ENCODE peak calls at places on chromosomes 5 and 9, in four cellular contexts. W, Y, X and U are unnamed samples.

GRCh38 chr9:100090880-100091279 is 7.9 kb downstream of the ERP44 start:
- DNase-seq in X (no peak), W (no peak), Y (no peak), U (no peak)

GRCh38 chr9:33250458-33250995 is 10.6 kb downstream of the SPINK4 start:
- DNase-seq in X (no peak), Y (peak), W (no peak), U (no peak)

GRCh38 chr5:109451161-109451560 is 41.4 kb upstream of the PJA2 start:
- DNase-seq in W (no peak), X (no peak), Y (no peak), U (no peak)

GRCh38 chr9:9942764-9943424 is 669.9 kb downstream of the PTPRD start:
- DNase-seq in W (peak), Y (peak), X (no peak), U (peak)

GRCh38 chr9:8736805-8737204 is 937.2 kb upstream of the DMAC1 start:
- DNase-seq in X (no peak), W (no peak), Y (no peak), U (no peak)

GRCh38 chr9:33234511-33235467 is 5.2 kb upstream of the SPINK4 start:
- DNase-seq in X (no peak), Y (peak), W (peak), U (no peak)

GRCh38 chr5:29780401-29780800 is 1413.1 kb upstream of the CDH6 start:
- DNase-seq in X (no peak), Y (no peak), W (peak), U (no peak)

GRCh38 chr5:74766348-74766886 is 500 bp downstream of the GFM2 start:
- DNase-seq in Y (peak), X (peak), W (peak), U (no peak)

GRCh38 chr9:34664281-34665108 is 2.0 kb upstream of the CCL27 start:
- DNase-seq in Y (peak), W (peak), X (peak), U (no peak)

GRCh38 chr9:90724112-90724511 is 77.5 kb upstream of the SYK start:
- DNase-seq in Y (no peak), W (peak), X (no peak), U (no peak)

GRCh38 chr5:174505621-174506020 is 218.8 kb upstream of the MSX2 start:
- DNase-seq in W (peak), X (no peak), Y (no peak), U (no peak)

GRCh38 chr9:93962561-93963440 is 7.6 kb upstream of the BARX1 start:
- DNase-seq in X (peak), Y (peak), W (peak), U (peak)

GRCh38 chr5:93053825-93054224 is 527.2 kb downstream of the NR2F1-AS1 start:
- DNase-seq in X (no peak), Y (peak), W (peak), U (no peak)

GRCh38 chr5:43432486-43433365 is 20.5 kb upstream of the CCL28 start:
- DNase-seq in Y (peak), W (peak), X (peak), U (peak)

GRCh38 chr5:36688722-36689121 is 82.3 kb downstream of the SLC1A3 start:
- DNase-seq in Y (no peak), W (peak), X (peak), U (no peak)

GRCh38 chr9:98207606-98208005 is 15.2 kb upstream of the CORO2A start:
- DNase-seq in W (no peak), X (no peak), Y (no peak), U (no peak)

GRCh38 chr9:89941875-89942274 is 337.1 kb downstream of the GADD45G start:
- DNase-seq in Y (no peak), W (peak), X (no peak), U (no peak)

GRCh38 chr9:128987800-128988199 is 40.3 kb downstream of the NUP188 start:
- DNase-seq in W (peak), Y (peak), X (no peak), U (no peak)

GRCh38 chr9:31045810-31046209 is 1338.6 kb upstream of the ACO1 start:
- DNase-seq in W (peak), Y (no peak), X (no peak), U (no peak)

GRCh38 chr9:117414220-117414905 is 494 bp downstream of the ASTN2 start:
- DNase-seq in Y (peak), W (no peak), X (no peak), U (peak)

GRCh38 chr5:77645158-77645994 is 6.9 kb upstream of the OTP start:
- DNase-seq in X (peak), W (no peak), Y (peak), U (peak)

GRCh38 chr5:177440211-177440989 is 6.2 kb upstream of the PRR7 start:
- DNase-seq in X (no peak), Y (no peak), W (no peak), U (no peak)

GRCh38 chr9:83060557-83060956 is 2.4 kb downstream of the RASEF start:
- DNase-seq in Y (no peak), W (peak), X (no peak), U (no peak)

GRCh38 chr9:134768332-134769083 is 112.1 kb upstream of the FCN2 start:
- DNase-seq in Y (no peak), X (no peak), W (no peak), U (no peak)

GRCh38 chr5:57299945-57300344 is 126.1 kb downstream of the GPBP1 start:
- DNase-seq in W (no peak), X (no peak), Y (no peak), U (no peak)

GRCh38 chr5:112186401-112186990 is 232.6 kb downstream of the EPB41L4A start:
- DNase-seq in W (peak), X (peak), Y (peak), U (no peak)

GRCh38 chr5:118111956-118112355 is 876.4 kb downstream of the DTWD2 start:
- DNase-seq in W (no peak), Y (no peak), X (no peak), U (no peak)

GRCh38 chr5:394671-395155 is 48.3 kb upstream of the EXOC3 start:
- DNase-seq in X (no peak), Y (no peak), W (no peak), U (peak)

DNA sequence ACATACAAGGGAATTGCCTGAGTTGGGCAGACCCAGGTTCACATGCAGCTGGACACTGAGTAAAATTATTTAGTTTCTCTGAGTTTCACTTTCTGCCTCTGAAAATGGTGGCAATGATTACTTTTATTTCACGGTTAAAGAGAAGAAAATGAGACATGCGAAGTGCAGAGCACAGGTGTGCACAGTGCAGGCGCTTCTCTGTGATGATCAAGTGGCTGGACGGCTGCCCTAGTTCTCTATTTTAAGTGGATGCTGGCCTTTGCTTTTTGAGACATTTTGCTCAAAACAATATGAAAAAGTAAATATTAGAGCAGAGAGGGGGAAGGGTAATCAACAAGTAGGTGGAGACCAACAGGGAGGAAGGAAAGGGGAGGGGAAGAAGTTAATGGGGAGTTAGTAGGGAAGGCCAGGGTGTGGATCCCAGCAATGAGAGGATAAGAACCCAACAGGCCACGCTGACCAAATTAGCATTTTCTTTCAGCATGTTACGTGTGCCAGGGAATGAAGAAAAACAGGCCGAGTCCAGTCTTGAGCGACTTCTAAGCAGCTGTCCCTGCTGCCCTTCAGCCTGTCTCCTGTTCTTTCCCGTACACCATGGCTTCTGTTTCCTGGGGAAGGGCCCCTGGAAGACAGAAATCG is 16.1 kb downstream of the SNX18 start:
- DNase-seq in X (no peak), Y (peak), W (no peak), U (peak)
- H3K4me3 ChIP-seq in X (no peak), Y (no peak), W (no peak), U (no peak)

GRCh38 chr5:6379246-6379645 is 899 bp upstream of the MED10 start:
- DNase-seq in X (no peak), Y (no peak), W (no peak), U (no peak)
- H3K4me3 ChIP-seq in X (peak), Y (peak), W (peak), U (no peak)

GRCh38 chr5:155508673-155509072 is 495.1 kb downstream of the KIF4B start:
- DNase-seq in X (no peak), Y (no peak), W (no peak), U (no peak)
- H3K4me3 ChIP-seq in X (no peak), Y (no peak), W (no peak), U (no peak)

GRCh38 chr5:134070648-134070978 is 43.9 kb upstream of the TCF7 start:
- DNase-seq in W (no peak), Y (no peak), X (no peak), U (no peak)
- H3K4me3 ChIP-seq in W (no peak), Y (peak), X (no peak), U (peak)